ENCODE peak calls at places on chromosomes 3 and 15, in eight cellular contexts. A is CD4-positive, alpha-beta T cell; C is RWPE2; Z is tibial nerve; Y is SJCRH30; N is heart left ventricle; B is adrenal gland; I is CD4-positive, CD25-positive, alpha-beta regulatory T cell. U is an unnamed sample.

GRCh38 chr3:72520690-72521308 is 327.4 kb downstream of the SHQ1 start:
- DNase-seq in A (no peak), C (no peak), Z (no peak), Y (peak), N (no peak), B (no peak), I (no peak), U (no peak)

GRCh38 chr15:40722934-40723333 is 28.0 kb downstream of the RAD51 start:
- DNase-seq in A (no peak), C (no peak), Z (no peak), Y (no peak), N (no peak), B (no peak), I (no peak), U (no peak)

GRCh38 chr3:155416500-155417118 is 123.1 kb upstream of the STRIT1 start:
- DNase-seq in A (no peak), C (peak), Z (no peak), Y (no peak), N (no peak), B (no peak), I (no peak), U (no peak)

GRCh38 chr3:72938471-72939265 is 50.8 kb downstream of the GXYLT2 start:
- DNase-seq in A (no peak), C (no peak), Z (peak), Y (peak), N (peak), B (peak), I (peak), U (no peak)

GRCh38 chr15:76336254-76337046 is at the start of gene ISL2:
- DNase-seq in A (no peak), C (peak), Z (no peak), Y (peak), N (peak), B (no peak), I (peak), U (peak)

GRCh38 chr3:71579934-71580318 is 3.6 kb downstream of the FOXP1 start:
- DNase-seq in A (no peak), C (no peak), Z (peak), Y (no peak), N (no peak), B (no peak), I (no peak), U (no peak)

GRCh38 chr15:51780636-51781035 is 29.2 kb downstream of the TMOD2 start:
- DNase-seq in A (no peak), C (no peak), Z (no peak), Y (no peak), N (no peak), B (no peak), I (no peak), U (no peak)

GRCh38 chr3:17398959-17399551 is 343.4 kb downstream of the TBC1D5 start:
- DNase-seq in A (no peak), C (no peak), Z (no peak), Y (no peak), N (no peak), B (no peak), I (no peak), U (no peak)

GRCh38 chr3:61250784-61251173 is 473 bp downstream of the FHIT start:
- DNase-seq in A (no peak), C (no peak), Z (peak), Y (peak), N (peak), B (peak), I (peak), U (no peak)

GRCh38 chr15:78308422-78309021 is 9.1 kb upstream of the SKIC8 start:
- DNase-seq in A (peak), C (peak), Z (peak), Y (peak), N (peak), B (peak), I (peak), U (peak)

GRCh38 chr3:188578579-188579363 is 424.8 kb downstream of the LPP start:
- DNase-seq in A (no peak), C (no peak), Z (peak), Y (no peak), N (peak), B (peak), I (no peak), U (peak)

GRCh38 chr3:21466491-21466890 is 284.5 kb downstream of the ZNF385D start:
- DNase-seq in A (no peak), C (no peak), Z (no peak), Y (no peak), N (no peak), B (no peak), I (no peak), U (no peak)

GRCh38 chr3:59469948-59470723 is 420.3 kb upstream of the CFAP20DC start:
- DNase-seq in A (no peak), C (no peak), Z (no peak), Y (no peak), N (no peak), B (no peak), I (no peak), U (no peak)

GRCh38 chr3:144754076-144754783 is 782.6 kb downstream of the DIPK2A start:
- DNase-seq in A (no peak), C (no peak), Z (no peak), Y (no peak), N (no peak), B (no peak), I (no peak), U (no peak)

GRCh38 chr3:162507397-162507796 is 1010.8 kb downstream of the OTOL1 start:
- DNase-seq in A (no peak), C (no peak), Z (no peak), Y (no peak), N (no peak), B (no peak), I (no peak), U (no peak)

GRCh38 chr15:94840794-94841587 is 609.6 kb downstream of the MCTP2 start:
- DNase-seq in A (no peak), C (no peak), Z (no peak), Y (no peak), N (no peak), B (no peak), I (no peak), U (no peak)

GRCh38 chr3:150237490-150237889 is 170.6 kb upstream of the TSC22D2 start:
- DNase-seq in A (no peak), C (peak), Z (no peak), Y (no peak), N (peak), B (peak), I (no peak), U (no peak)

GRCh38 chr3:184506579-184506978 is 55.0 kb upstream of the EPHB3 start:
- DNase-seq in A (no peak), C (no peak), Z (no peak), Y (no peak), N (no peak), B (no peak), I (no peak), U (no peak)

GRCh38 chr3:161231861-161232260 is 10.8 kb downstream of the NMD3 start:
- DNase-seq in A (no peak), C (no peak), Z (no peak), Y (no peak), N (no peak), B (no peak), I (no peak), U (no peak)

GRCh38 chr3:97579365-97579764 is 185.2 kb upstream of the ARL6 start:
- DNase-seq in A (no peak), C (no peak), Z (no peak), Y (no peak), N (no peak), B (no peak), I (no peak), U (no peak)

GRCh38 chr15:48800811-48801460 is 9.9 kb downstream of the CEP152 start:
- DNase-seq in A (no peak), C (no peak), Z (no peak), Y (no peak), N (no peak), B (no peak), I (no peak), U (no peak)

GRCh38 chr15:96416934-96417759 is 86.6 kb downstream of the NR2F2 start:
- DNase-seq in A (no peak), C (no peak), Z (no peak), Y (no peak), N (peak), B (no peak), I (no peak), U (no peak)

GRCh38 chr3:187742351-187743171 is 2.7 kb downstream of the BCL6 start:
- DNase-seq in A (no peak), C (no peak), Z (peak), Y (no peak), N (peak), B (peak), I (peak), U (no peak)

GRCh38 chr3:67526246-67526645 is 128.2 kb downstream of the SUCLG2 start:
- DNase-seq in A (no peak), C (no peak), Z (no peak), Y (peak), N (no peak), B (no peak), I (no peak), U (no peak)

GRCh38 chr15:73927476-73928240 is 1.4 kb downstream of the LOXL1 start:
- DNase-seq in A (peak), C (no peak), Z (no peak), Y (peak), N (peak), B (peak), I (peak), U (no peak)

GRCh38 chr3:115100172-115100571 is 46.9 kb downstream of the ZBTB20 start:
- DNase-seq in A (peak), C (no peak), Z (peak), Y (peak), N (no peak), B (peak), I (peak), U (no peak)

GRCh38 chr3:196641278-196642058 is 2.0 kb downstream of the NRROS start:
- DNase-seq in A (peak), C (no peak), Z (no peak), Y (no peak), N (no peak), B (no peak), I (no peak), U (no peak)

GRCh38 chr3:114221881-114222264 is 15.5 kb downstream of the ZNF80 start:
- DNase-seq in A (no peak), C (no peak), Z (no peak), Y (no peak), N (no peak), B (no peak), I (no peak), U (no peak)

DNA sequence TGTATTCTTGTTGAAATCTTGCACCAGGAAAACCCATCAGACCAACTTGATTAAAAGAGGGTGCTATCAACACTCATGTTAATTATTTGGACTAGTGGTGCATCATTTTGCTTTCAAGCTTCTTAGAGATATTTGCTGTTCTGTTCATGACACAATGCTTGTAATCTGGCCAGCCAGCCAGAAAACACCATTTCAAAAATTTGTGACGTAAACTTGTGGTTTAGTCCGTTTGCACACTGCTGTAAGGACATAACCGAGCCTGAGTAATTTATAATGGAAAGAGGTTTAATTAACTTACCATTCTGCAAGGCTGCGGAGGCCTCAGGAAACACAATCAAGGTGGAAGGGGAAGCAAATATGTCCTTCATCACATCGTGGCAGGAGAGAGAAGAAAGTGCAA is 374.3 kb upstream of the TGFBR2 start:
- DNase-seq in A (no peak), C (no peak), Z (peak), Y (no peak), N (peak), B (no peak), I (no peak), U (no peak)
- H3K27ac ChIP-seq in A (no peak), C (no peak), Z (peak), Y (no peak), N (no peak), B (no peak), I (no peak), U (peak)

DNA sequence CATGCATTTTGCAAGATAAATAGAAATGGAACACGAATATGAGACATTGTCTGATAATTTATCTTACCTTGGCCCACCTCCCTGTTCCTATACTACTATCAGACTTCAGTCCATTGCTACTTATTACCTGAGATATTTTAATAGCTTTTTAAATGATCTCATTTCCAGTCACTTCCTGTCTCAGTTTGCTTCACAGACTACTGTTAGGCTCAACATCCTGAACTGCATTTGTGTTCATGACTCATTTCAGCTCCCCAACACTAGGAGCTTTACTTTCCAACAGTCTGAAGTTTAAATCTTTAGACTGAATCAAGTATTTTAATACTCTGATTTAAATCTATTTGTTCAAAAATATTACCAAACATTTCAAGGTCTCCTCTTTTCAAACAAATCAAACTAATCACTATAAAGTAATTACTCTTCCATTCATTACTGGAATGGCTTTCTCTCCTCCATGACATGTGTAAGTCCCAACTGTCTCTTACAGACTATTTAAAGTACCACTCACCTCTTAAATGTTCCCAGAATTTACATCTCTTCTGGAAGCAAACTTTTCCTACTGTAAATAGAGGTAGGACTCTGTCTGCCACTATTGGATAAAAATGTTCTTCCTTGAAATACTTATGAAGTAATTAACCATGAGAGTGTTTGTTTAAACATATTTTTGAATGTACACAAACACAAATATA is 1277.6 kb downstream of the ZPLD1 start:
- DNase-seq in A (no peak), C (no peak), Z (no peak), Y (no peak), N (no peak), B (no peak), I (no peak), U (no peak)
- H3K27ac ChIP-seq in A (no peak), C (peak), Z (no peak), Y (no peak), N (no peak), B (no peak), I (no peak), U (no peak)

GRCh38 chr3:38099518-38099917 is 37.4 kb downstream of the ACAA1 start:
- DNase-seq in A (no peak), C (no peak), Z (no peak), Y (no peak), N (no peak), B (no peak), I (no peak), U (no peak)
- H3K27ac ChIP-seq in A (no peak), C (no peak), Z (no peak), Y (no peak), N (no peak), B (no peak), I (no peak), U (no peak)

GRCh38 chr3:151264611-151265010 is 13.7 kb downstream of the P2RY14 start:
- DNase-seq in A (no peak), C (no peak), Z (no peak), Y (peak), N (no peak), B (no peak), I (no peak), U (no peak)
- H3K27ac ChIP-seq in A (no peak), C (no peak), Z (no peak), Y (no peak), N (no peak), B (no peak), I (no peak), U (no peak)

DNA sequence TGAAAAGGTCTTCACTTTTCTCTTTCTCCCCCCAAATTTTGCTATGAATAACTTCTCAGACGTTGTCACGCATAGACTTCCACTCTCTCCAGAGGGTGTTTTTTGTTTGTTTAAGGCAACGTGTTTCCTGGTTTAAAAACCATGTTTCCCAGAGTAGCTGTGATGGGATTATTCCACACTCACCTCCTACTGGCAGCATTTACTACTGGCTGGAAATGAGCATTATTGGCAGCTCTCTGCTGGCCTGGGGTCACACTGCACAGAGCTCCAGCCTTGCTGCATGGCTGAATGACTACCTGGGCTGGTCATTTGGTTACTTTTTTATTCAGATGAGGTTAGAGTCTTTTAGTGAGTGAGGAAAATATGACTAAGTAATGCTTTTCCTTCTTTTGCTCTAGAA is 65.2 kb downstream of the RARB start:
- DNase-seq in A (no peak), C (no peak), Z (no peak), Y (no peak), N (no peak), B (no peak), I (no peak), U (no peak)
- H3K27ac ChIP-seq in A (no peak), C (peak), Z (no peak), Y (no peak), N (no peak), B (no peak), I (no peak), U (no peak)

DNA sequence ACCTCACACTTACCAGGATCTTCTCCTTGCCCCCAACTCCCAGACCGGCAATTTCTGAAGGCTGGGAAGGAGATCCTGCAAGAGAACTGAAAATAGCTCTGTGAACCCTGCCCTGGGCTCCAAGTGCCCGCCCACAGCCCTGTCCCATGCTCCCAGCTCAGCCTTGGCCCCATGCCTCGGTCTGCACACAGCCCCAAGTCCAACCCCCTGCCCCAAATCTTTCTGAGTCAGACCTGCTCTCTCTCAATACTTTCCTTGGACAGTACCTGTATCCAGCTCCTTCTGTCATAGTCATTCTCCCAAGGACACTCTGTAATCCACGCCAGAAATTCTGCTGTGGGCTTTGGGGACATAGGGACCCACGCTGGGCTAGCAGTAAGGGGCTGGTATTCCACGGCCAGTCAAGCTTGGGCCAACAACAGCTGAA is 6.3 kb upstream of the SMAD3 start:
- DNase-seq in A (no peak), C (no peak), Z (no peak), Y (no peak), N (no peak), B (peak), I (no peak), U (peak)
- H3K27ac ChIP-seq in A (no peak), C (no peak), Z (no peak), Y (no peak), N (no peak), B (no peak), I (no peak), U (no peak)

GRCh38 chr3:177108648-177109047 is 88.6 kb downstream of the TBL1XR1 start:
- DNase-seq in A (no peak), C (no peak), Z (no peak), Y (no peak), N (no peak), B (no peak), I (no peak), U (no peak)
- H3K27ac ChIP-seq in A (no peak), C (no peak), Z (no peak), Y (no peak), N (no peak), B (no peak), I (peak), U (no peak)

GRCh38 chr3:41247590-41247989 is 48.3 kb downstream of the CTNNB1 start:
- DNase-seq in A (no peak), C (no peak), Z (no peak), Y (no peak), N (no peak), B (no peak), I (no peak), U (no peak)
- H3K27ac ChIP-seq in A (no peak), C (no peak), Z (no peak), Y (no peak), N (no peak), B (no peak), I (no peak), U (no peak)

DNA sequence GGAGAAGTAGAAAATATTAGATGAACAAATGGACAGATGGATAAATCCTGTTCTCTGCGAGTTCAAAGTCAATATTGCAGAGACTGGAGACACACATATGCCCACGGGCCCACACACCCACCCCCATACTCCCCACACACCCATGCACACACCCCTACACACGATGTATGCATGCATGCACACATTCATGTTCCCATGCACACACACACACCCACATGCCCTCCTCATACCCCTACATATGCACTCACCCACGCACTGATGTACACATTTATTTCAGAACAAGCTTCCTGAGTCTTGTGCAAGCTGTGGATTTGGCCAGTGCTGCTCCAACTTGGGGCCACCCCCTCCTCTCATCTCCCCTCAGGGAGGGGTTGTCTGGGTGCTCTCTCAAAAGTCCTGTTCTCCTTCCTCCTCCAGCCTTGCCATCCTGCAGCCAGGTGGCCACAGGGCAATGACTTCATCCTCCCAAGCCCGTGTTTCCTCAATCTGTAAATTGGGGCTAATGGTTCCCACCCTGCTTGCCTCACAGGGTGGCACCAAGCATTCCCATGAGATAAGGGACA is 16.4 kb downstream of the MAPKAPK3 start:
- DNase-seq in A (no peak), C (no peak), Z (no peak), Y (no peak), N (no peak), B (no peak), I (no peak), U (no peak)
- H3K27ac ChIP-seq in A (no peak), C (peak), Z (no peak), Y (no peak), N (no peak), B (no peak), I (no peak), U (no peak)

DNA sequence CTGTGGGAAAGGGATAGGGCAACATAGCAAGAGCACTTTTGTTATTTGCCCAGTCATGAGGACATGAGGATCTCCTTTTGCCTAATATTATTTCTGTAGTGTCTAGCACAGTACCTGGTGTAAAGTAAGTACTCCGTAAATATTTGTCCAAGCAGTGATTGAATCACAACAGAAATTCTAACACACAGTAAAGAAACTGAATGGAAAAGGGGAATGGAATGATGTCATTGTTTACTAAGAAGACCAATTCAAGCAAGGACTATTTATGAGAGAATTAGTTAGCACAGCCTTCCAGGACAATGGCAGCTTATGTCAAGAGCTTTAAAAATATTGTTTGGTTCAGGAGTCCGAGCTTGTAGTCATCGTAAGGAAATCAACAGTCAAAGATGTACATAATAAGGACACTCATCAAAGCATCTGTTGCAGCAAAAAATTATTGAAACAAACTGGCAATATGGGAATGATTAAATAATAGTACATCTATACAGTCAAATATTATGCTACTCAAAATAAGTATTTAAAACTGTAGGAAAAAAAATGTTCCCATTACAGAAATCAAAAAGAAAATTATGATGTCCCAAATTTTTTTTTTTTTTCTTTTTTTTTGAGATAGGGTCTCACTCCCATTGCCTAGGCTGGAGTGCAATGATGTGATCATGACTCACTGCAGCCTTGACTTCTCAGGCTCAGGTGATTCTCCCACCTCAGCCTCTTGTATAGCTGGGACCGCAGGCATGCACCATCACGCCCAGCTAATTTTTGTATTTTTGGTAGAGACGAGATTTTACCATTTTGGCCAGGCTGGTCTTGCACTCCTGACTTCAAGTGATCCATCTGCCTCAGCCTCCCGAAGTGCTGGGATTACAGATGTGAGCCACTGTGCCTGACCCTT is 17.9 kb downstream of the CAPN7 start:
- DNase-seq in A (no peak), C (no peak), Z (no peak), Y (no peak), N (no peak), B (no peak), I (no peak), U (no peak)
- H3K27ac ChIP-seq in A (no peak), C (no peak), Z (no peak), Y (no peak), N (no peak), B (no peak), I (no peak), U (peak)

U was measured in substantia nigra.